ENCODE peak calls at places on chromosomes 7 and 10, in seven cellular contexts. One of them, this sample, is unnamed. For H3K9me3 and H3K4me1, the result is how much of the 10 kb centered on the place peaks cover.

GRCh38 chr7:131893627-131894345 is 337.4 kb upstream of the PODXL start:
- DNase-seq in stomach: no peak
- DNase-seq in cardiac muscle cell: no peak
- DNase-seq in psoas muscle: no peak
- DNase-seq in right lobe of liver: no peak
- DNase-seq in RWPE2: no peak
- DNase-seq in BE2C: no peak
- DNase-seq in this sample: no peak

GRCh38 chr10:93463723-93464511 is 18.2 kb downstream of the MYOF start:
- DNase-seq in stomach: no peak
- DNase-seq in cardiac muscle cell: no peak
- DNase-seq in right lobe of liver: no peak
- DNase-seq in psoas muscle: no peak
- DNase-seq in RWPE2: no peak
- DNase-seq in BE2C: no peak
- DNase-seq in this sample: no peak

GRCh38 chr10:119517235-119518141 is 25.0 kb downstream of the RGS10 start:
- DNase-seq in cardiac muscle cell: no peak
- DNase-seq in psoas muscle: no peak
- DNase-seq in RWPE2: no peak
- DNase-seq in stomach: peak
- DNase-seq in right lobe of liver: no peak
- DNase-seq in BE2C: no peak
- DNase-seq in this sample: no peak

GRCh38 chr7:46291064-46291463 is 370.0 kb upstream of the IGFBP3 start:
- DNase-seq in cardiac muscle cell: peak
- DNase-seq in BE2C: peak
- DNase-seq in RWPE2: peak
- DNase-seq in psoas muscle: no peak
- DNase-seq in stomach: no peak
- DNase-seq in right lobe of liver: no peak
- DNase-seq in this sample: no peak

GRCh38 chr10:23095966-23096813 is 811 bp downstream of the MSRB2 start:
- DNase-seq in cardiac muscle cell: peak
- DNase-seq in stomach: peak
- DNase-seq in right lobe of liver: peak
- DNase-seq in RWPE2: no peak
- DNase-seq in BE2C: peak
- DNase-seq in psoas muscle: peak
- DNase-seq in this sample: no peak

GRCh38 chr7:52586704-52587103 is 448.7 kb upstream of the POM121L12 start:
- DNase-seq in RWPE2: no peak
- DNase-seq in right lobe of liver: no peak
- DNase-seq in BE2C: no peak
- DNase-seq in cardiac muscle cell: peak
- DNase-seq in stomach: no peak
- DNase-seq in psoas muscle: no peak
- DNase-seq in this sample: no peak

GRCh38 chr10:56298941-56299340 is 62.1 kb downstream of the ZWINT start:
- DNase-seq in cardiac muscle cell: no peak
- DNase-seq in BE2C: no peak
- DNase-seq in RWPE2: no peak
- DNase-seq in psoas muscle: no peak
- DNase-seq in right lobe of liver: no peak
- DNase-seq in stomach: no peak
- DNase-seq in this sample: no peak

GRCh38 chr10:71974489-71975011 is 10.4 kb downstream of the CHST3 start:
- DNase-seq in stomach: no peak
- DNase-seq in RWPE2: peak
- DNase-seq in cardiac muscle cell: no peak
- DNase-seq in right lobe of liver: no peak
- DNase-seq in BE2C: no peak
- DNase-seq in psoas muscle: peak
- DNase-seq in this sample: no peak

GRCh38 chr10:11506247-11506789 is 105.1 kb downstream of the USP6NL start:
- DNase-seq in RWPE2: no peak
- DNase-seq in right lobe of liver: no peak
- DNase-seq in cardiac muscle cell: no peak
- DNase-seq in stomach: no peak
- DNase-seq in BE2C: no peak
- DNase-seq in psoas muscle: no peak
- DNase-seq in this sample: no peak

GRCh38 chr7:5643280-5643679 is 138.2 kb downstream of the RNF216 start:
- DNase-seq in psoas muscle: peak
- DNase-seq in cardiac muscle cell: no peak
- DNase-seq in right lobe of liver: no peak
- DNase-seq in BE2C: no peak
- DNase-seq in RWPE2: no peak
- DNase-seq in stomach: no peak
- DNase-seq in this sample: no peak

GRCh38 chr10:72062341-72062740 is 26.0 kb downstream of the SPOCK2 start:
- DNase-seq in stomach: no peak
- DNase-seq in cardiac muscle cell: no peak
- DNase-seq in right lobe of liver: no peak
- DNase-seq in RWPE2: no peak
- DNase-seq in BE2C: no peak
- DNase-seq in psoas muscle: no peak
- DNase-seq in this sample: no peak

GRCh38 chr7:29684787-29685650 is 121.3 kb upstream of the WIPF3 start:
- DNase-seq in stomach: peak
- DNase-seq in right lobe of liver: peak
- DNase-seq in BE2C: peak
- DNase-seq in cardiac muscle cell: peak
- DNase-seq in RWPE2: peak
- DNase-seq in psoas muscle: peak
- DNase-seq in this sample: no peak

GRCh38 chr7:75054744-75055527 is 18.7 kb downstream of the RCC1L start:
- DNase-seq in right lobe of liver: no peak
- DNase-seq in psoas muscle: peak
- DNase-seq in BE2C: no peak
- DNase-seq in stomach: no peak
- DNase-seq in RWPE2: no peak
- DNase-seq in cardiac muscle cell: no peak
- DNase-seq in this sample: no peak

GRCh38 chr10:11080564-11080984 is 62.9 kb downstream of the CELF2 start:
- DNase-seq in cardiac muscle cell: no peak
- DNase-seq in BE2C: no peak
- DNase-seq in RWPE2: no peak
- DNase-seq in right lobe of liver: no peak
- DNase-seq in psoas muscle: no peak
- DNase-seq in stomach: no peak
- DNase-seq in this sample: no peak

GRCh38 chr7:1578513-1578912 is 8.7 kb upstream of the PSMG3 start:
- DNase-seq in right lobe of liver: no peak
- DNase-seq in cardiac muscle cell: no peak
- DNase-seq in BE2C: no peak
- DNase-seq in stomach: no peak
- DNase-seq in RWPE2: no peak
- DNase-seq in psoas muscle: no peak
- DNase-seq in this sample: no peak

GRCh38 chr7:143145-143751 is 49.1 kb upstream of the FAM20C start:
- DNase-seq in BE2C: no peak
- DNase-seq in RWPE2: peak
- DNase-seq in stomach: no peak
- DNase-seq in psoas muscle: peak
- DNase-seq in cardiac muscle cell: no peak
- DNase-seq in right lobe of liver: peak
- DNase-seq in this sample: no peak

GRCh38 chr7:69827140-69827919 is 229.1 kb downstream of the AUTS2 start:
- DNase-seq in stomach: no peak
- DNase-seq in right lobe of liver: no peak
- DNase-seq in RWPE2: no peak
- DNase-seq in BE2C: no peak
- DNase-seq in cardiac muscle cell: no peak
- DNase-seq in psoas muscle: no peak
- DNase-seq in this sample: no peak

GRCh38 chr10:103188853-103189252 is 4.2 kb downstream of the NT5C2 start:
- DNase-seq in cardiac muscle cell: no peak
- DNase-seq in BE2C: no peak
- DNase-seq in stomach: no peak
- DNase-seq in psoas muscle: no peak
- DNase-seq in right lobe of liver: no peak
- DNase-seq in RWPE2: no peak
- DNase-seq in this sample: no peak

GRCh38 chr7:13774976-13775375 is 214.5 kb downstream of the ETV1 start:
- DNase-seq in RWPE2: no peak
- DNase-seq in cardiac muscle cell: no peak
- DNase-seq in right lobe of liver: no peak
- DNase-seq in BE2C: no peak
- DNase-seq in psoas muscle: no peak
- DNase-seq in stomach: no peak
- DNase-seq in this sample: no peak

GRCh38 chr7:12814797-12815196 is 127.4 kb downstream of the ARL4A start:
- DNase-seq in stomach: no peak
- DNase-seq in psoas muscle: no peak
- DNase-seq in BE2C: no peak
- DNase-seq in right lobe of liver: no peak
- DNase-seq in cardiac muscle cell: no peak
- DNase-seq in RWPE2: no peak
- DNase-seq in this sample: no peak

GRCh38 chr7:81195033-81195432 is 276.2 kb upstream of the SEMA3C start:
- DNase-seq in BE2C: no peak
- DNase-seq in stomach: no peak
- DNase-seq in right lobe of liver: no peak
- DNase-seq in cardiac muscle cell: no peak
- DNase-seq in RWPE2: no peak
- DNase-seq in psoas muscle: no peak
- DNase-seq in this sample: no peak

GRCh38 chr7:98774893-98775292 is 94.9 kb downstream of the TMEM130 start:
- DNase-seq in psoas muscle: no peak
- DNase-seq in BE2C: no peak
- DNase-seq in RWPE2: no peak
- DNase-seq in cardiac muscle cell: no peak
- DNase-seq in right lobe of liver: no peak
- DNase-seq in stomach: no peak
- DNase-seq in this sample: no peak

GRCh38 chr10:7121154-7121797 is 289.6 kb downstream of the SFMBT2 start:
- DNase-seq in cardiac muscle cell: peak
- DNase-seq in psoas muscle: no peak
- DNase-seq in stomach: peak
- DNase-seq in RWPE2: no peak
- DNase-seq in right lobe of liver: peak
- DNase-seq in BE2C: peak
- DNase-seq in this sample: no peak

GRCh38 chr7:82319674-82320118 is 123.9 kb downstream of the CACNA2D1 start:
- DNase-seq in stomach: peak
- DNase-seq in psoas muscle: peak
- DNase-seq in right lobe of liver: peak
- DNase-seq in BE2C: peak
- DNase-seq in cardiac muscle cell: peak
- DNase-seq in RWPE2: no peak
- DNase-seq in this sample: no peak

GRCh38 chr10:96390460-96390864 is 31.7 kb upstream of the OPALIN start:
- DNase-seq in psoas muscle: peak
- DNase-seq in RWPE2: no peak
- DNase-seq in stomach: peak
- DNase-seq in right lobe of liver: peak
- DNase-seq in BE2C: no peak
- DNase-seq in cardiac muscle cell: no peak
- DNase-seq in this sample: no peak

GRCh38 chr7:142898377-142899235 is 13.1 kb upstream of the TRPV6 start:
- DNase-seq in RWPE2: no peak
- DNase-seq in right lobe of liver: peak
- DNase-seq in stomach: no peak
- DNase-seq in cardiac muscle cell: no peak
- DNase-seq in BE2C: no peak
- DNase-seq in psoas muscle: no peak
- DNase-seq in this sample: no peak

GRCh38 chr7:30702200-30702599 is 19.9 kb upstream of the CRHR2 start:
- DNase-seq in stomach: no peak
- DNase-seq in psoas muscle: no peak
- DNase-seq in RWPE2: no peak
- DNase-seq in BE2C: no peak
- DNase-seq in right lobe of liver: no peak
- DNase-seq in cardiac muscle cell: no peak
- DNase-seq in this sample: no peak

DNA sequence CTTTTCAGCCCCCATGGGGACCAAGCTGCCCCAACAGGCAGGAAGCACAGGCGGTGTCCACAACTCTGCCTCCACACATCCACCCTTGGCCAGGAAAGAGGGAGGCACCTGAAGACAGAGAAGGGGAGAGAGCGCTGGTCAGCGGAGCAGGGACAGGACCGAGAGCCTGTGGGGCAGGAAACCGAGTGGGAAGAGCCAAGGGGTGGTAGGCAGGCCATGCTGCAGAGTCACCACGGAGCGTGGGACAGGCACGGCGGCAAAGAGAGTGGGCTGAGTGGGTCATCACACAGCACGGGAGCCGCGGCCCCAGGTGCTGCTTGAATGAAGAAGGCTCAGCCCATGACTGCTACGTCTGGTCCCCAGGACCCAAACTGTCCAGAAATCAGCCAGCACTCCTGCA is 109.8 kb downstream of the PTPRN2 start:
- DNase-seq in RWPE2: no peak
- DNase-seq in right lobe of liver: no peak
- DNase-seq in BE2C: no peak
- DNase-seq in psoas muscle: no peak
- DNase-seq in cardiac muscle cell: no peak
- DNase-seq in stomach: no peak
- DNase-seq in this sample: no peak
- H3K9me3 ChIP-seq in RWPE2: under half
- H3K9me3 ChIP-seq in right lobe of liver: under half
- H3K9me3 ChIP-seq in BE2C: under half
- H3K9me3 ChIP-seq in psoas muscle: under half
- H3K9me3 ChIP-seq in cardiac muscle cell: under half
- H3K9me3 ChIP-seq in stomach: under half
- H3K9me3 ChIP-seq in this sample: under half

GRCh38 chr7:41039386-41040315 is 663.2 kb downstream of the INHBA start:
- DNase-seq in right lobe of liver: no peak
- DNase-seq in stomach: no peak
- DNase-seq in RWPE2: no peak
- DNase-seq in BE2C: no peak
- DNase-seq in cardiac muscle cell: no peak
- DNase-seq in psoas muscle: no peak
- DNase-seq in this sample: no peak
- H3K4me1 ChIP-seq in right lobe of liver: under half
- H3K4me1 ChIP-seq in stomach: under half
- H3K4me1 ChIP-seq in RWPE2: under half
- H3K4me1 ChIP-seq in BE2C: under half
- H3K4me1 ChIP-seq in cardiac muscle cell: under half
- H3K4me1 ChIP-seq in psoas muscle: under half
- H3K4me1 ChIP-seq in this sample: under half

DNA sequence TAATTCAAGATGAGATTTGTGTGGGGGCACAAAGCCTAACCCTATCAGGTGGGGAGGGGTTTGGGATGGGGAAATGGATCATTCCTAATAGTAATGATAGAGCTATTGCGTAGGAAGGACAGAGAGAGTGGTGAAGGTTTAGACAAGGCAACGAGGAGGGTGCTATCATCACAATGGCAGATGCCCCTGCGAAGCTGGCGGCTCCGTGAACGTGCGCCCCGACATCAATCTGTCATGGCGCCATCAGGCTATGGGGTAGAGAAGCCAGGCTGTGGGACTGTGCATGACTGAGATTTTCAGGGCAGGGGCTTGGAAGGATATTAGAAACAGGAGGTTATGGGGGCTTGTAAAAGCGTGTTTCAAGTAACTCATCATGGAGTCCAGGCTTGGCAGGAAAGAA is 157.6 kb downstream of the ITGA8 start:
- DNase-seq in stomach: no peak
- DNase-seq in BE2C: no peak
- DNase-seq in psoas muscle: no peak
- DNase-seq in cardiac muscle cell: no peak
- DNase-seq in right lobe of liver: no peak
- DNase-seq in RWPE2: no peak
- DNase-seq in this sample: no peak
- TF ChIP-seq CTCF in stomach: no peak
- TF ChIP-seq CTCF in BE2C: no peak
- TF ChIP-seq CTCF in psoas muscle: no peak
- TF ChIP-seq CTCF in cardiac muscle cell: no peak
- TF ChIP-seq CTCF in right lobe of liver: no peak
- TF ChIP-seq CTCF in RWPE2: no peak
- TF ChIP-seq CTCF in this sample: no peak

GRCh38 chr7:27814054-27814453 is 74.1 kb downstream of the TAX1BP1 start:
- DNase-seq in cardiac muscle cell: no peak
- DNase-seq in psoas muscle: no peak
- DNase-seq in stomach: no peak
- DNase-seq in right lobe of liver: no peak
- DNase-seq in BE2C: no peak
- DNase-seq in RWPE2: no peak
- DNase-seq in this sample: no peak
- H3K9me3 ChIP-seq in cardiac muscle cell: under half
- H3K9me3 ChIP-seq in psoas muscle: under half
- H3K9me3 ChIP-seq in stomach: under half
- H3K9me3 ChIP-seq in right lobe of liver: under half
- H3K9me3 ChIP-seq in BE2C: under half
- H3K9me3 ChIP-seq in RWPE2: under half
- H3K9me3 ChIP-seq in this sample: under half